ENCODE peak calls at places on chromosomes 16 and 17, in eight cellular contexts. K is CD8-positive, alpha-beta T cell; W is amniotic epithelial cell; U is BJ; F is WTC11; S is GM10248; R is T-helper 2 cell; A is AG09309. Y is an unnamed sample.

GRCh38 chr16:2328428-2328827 is 12.1 kb downstream of the ABCA3 start:
- DNase-seq in K (no peak), W (no peak), U (no peak), F (no peak), S (no peak), R (no peak), A (no peak), Y (no peak)

GRCh38 chr16:86566601-86566965 is at the start of gene FOXC2:
- DNase-seq in K (peak), W (peak), U (peak), F (peak), S (no peak), R (peak), A (peak), Y (peak)

GRCh38 chr17:41402161-41402560 is 4.8 kb upstream of the KRT31 start:
- DNase-seq in K (no peak), W (no peak), U (no peak), F (no peak), S (no peak), R (no peak), A (no peak), Y (no peak)

GRCh38 chr16:88305176-88305575 is 77.6 kb upstream of the ZNF469 start:
- DNase-seq in K (no peak), W (no peak), U (no peak), F (no peak), S (no peak), R (no peak), A (no peak), Y (no peak)

GRCh38 chr16:3474136-3474779 is 21.0 kb downstream of the C16orf90 start:
- DNase-seq in K (no peak), W (no peak), U (no peak), F (no peak), S (no peak), R (no peak), A (no peak), Y (no peak)

GRCh38 chr17:71790791-71791190 is 330.0 kb upstream of the SOX9 start:
- DNase-seq in K (no peak), W (peak), U (no peak), F (no peak), S (no peak), R (no peak), A (no peak), Y (no peak)

GRCh38 chr17:27247071-27247957 is 46.6 kb upstream of the WSB1 start:
- DNase-seq in K (no peak), W (peak), U (no peak), F (no peak), S (no peak), R (no peak), A (no peak), Y (peak)

GRCh38 chr16:18984425-18985005 is 781 bp downstream of the TMC7 start:
- DNase-seq in K (no peak), W (no peak), U (no peak), F (no peak), S (no peak), R (no peak), A (no peak), Y (no peak)

GRCh38 chr16:88013766-88014165 is 62.5 kb downstream of the BANP start:
- DNase-seq in K (no peak), W (no peak), U (no peak), F (no peak), S (no peak), R (no peak), A (no peak), Y (no peak)

GRCh38 chr17:34257299-34257985 is 2.4 kb downstream of the CCL2 start:
- DNase-seq in K (no peak), W (no peak), U (no peak), F (no peak), S (no peak), R (no peak), A (no peak), Y (no peak)

GRCh38 chr17:42119301-42119700 is 1.9 kb downstream of the KAT2A start:
- DNase-seq in K (no peak), W (no peak), U (no peak), F (no peak), S (no peak), R (no peak), A (no peak), Y (no peak)

GRCh38 chr16:69131167-69131748 is 1.1 kb downstream of the CHTF8 start:
- DNase-seq in K (no peak), W (peak), U (no peak), F (no peak), S (peak), R (no peak), A (no peak), Y (no peak)

GRCh38 chr17:76000016-76000754 is 470 bp upstream of the CDK3 start:
- DNase-seq in K (peak), W (peak), U (no peak), F (peak), S (peak), R (peak), A (no peak), Y (no peak)

GRCh38 chr17:20284018-20284417 is 183.3 kb downstream of the LGALS9B start:
- DNase-seq in K (no peak), W (no peak), U (no peak), F (no peak), S (no peak), R (no peak), A (no peak), Y (no peak)

GRCh38 chr16:50263940-50264929 is 2.1 kb upstream of the ADCY7 start:
- DNase-seq in K (no peak), W (no peak), U (no peak), F (no peak), S (no peak), R (peak), A (no peak), Y (no peak)

GRCh38 chr16:85426806-85427205 is 186.3 kb upstream of the GSE1 start:
- DNase-seq in K (peak), W (no peak), U (no peak), F (no peak), S (no peak), R (no peak), A (no peak), Y (no peak)

GRCh38 chr17:41777579-41778188 is 8.8 kb downstream of the JUP start:
- DNase-seq in K (no peak), W (peak), U (peak), F (no peak), S (no peak), R (no peak), A (peak), Y (peak)

GRCh38 chr17:10171057-10171456 is 27.3 kb downstream of the GAS7 start:
- DNase-seq in K (no peak), W (no peak), U (no peak), F (no peak), S (no peak), R (no peak), A (no peak), Y (peak)

GRCh38 chr17:54085934-54086333 is 263.2 kb downstream of the KIF2B start:
- DNase-seq in K (no peak), W (no peak), U (no peak), F (peak), S (no peak), R (no peak), A (no peak), Y (no peak)